ENCODE peak calls at places on chromosomes 16 and 17, in ten cellular contexts. G is iris pigment epithelial cell; Z is NCI-H226; H is GM03348; A is fibroblast of the conjunctiva; P is A172; B is NCI-H748 treated with DMSO at 0.1 percent for 48 hours; W is stimulated activated CD4-positive, alpha-beta T cell treated with anti-CD3 and anti-CD28 coated beads, Interleukin-2, amount 100 ng/mL, for 48 hours; Y is ascending aorta; X is activated CD8-positive, alpha-beta memory T cell treated with anti-CD3 and anti-CD28 coated beads for 1 hour. O is an unnamed sample.

GRCh38 chr16:55436587-55436986 is 42.4 kb upstream of the MMP2 start:
- DNase-seq in H (no peak), W (no peak), G (no peak), B (no peak), A (no peak), X (no peak), Y (no peak), P (no peak), Z (no peak), O (no peak)

GRCh38 chr17:36608794-36609497 is 7.6 kb downstream of the MRM1 start:
- DNase-seq in A (peak), P (no peak), B (peak), W (no peak), G (peak), Z (peak), Y (no peak), H (peak), X (no peak), O (peak)

GRCh38 chr17:82917656-82918345 is 78.0 kb upstream of the ZNF750 start:
- DNase-seq in B (no peak), Y (no peak), Z (no peak), P (peak), W (peak), G (peak), H (peak), A (no peak), X (no peak), O (peak)

GRCh38 chr17:70344356-70345060 is 175.2 kb downstream of the KCNJ2 start:
- DNase-seq in Y (no peak), G (peak), B (no peak), X (no peak), P (no peak), Z (no peak), H (no peak), W (no peak), A (no peak), O (peak)

GRCh38 chr17:51869387-51869786 is 289.1 kb downstream of the CA10 start:
- DNase-seq in P (no peak), W (peak), A (no peak), Y (no peak), X (no peak), Z (no peak), H (no peak), G (peak), B (no peak), O (no peak)

GRCh38 chr16:3625911-3626732 is 14.7 kb upstream of the SLX4 start:
- DNase-seq in A (no peak), P (no peak), B (no peak), W (no peak), H (peak), Y (no peak), X (no peak), G (peak), Z (no peak), O (peak)

GRCh38 chr16:87033541-87034300 is 283.5 kb downstream of the C16orf95 start:
- DNase-seq in G (no peak), P (no peak), H (no peak), A (no peak), X (no peak), B (no peak), Z (no peak), Y (no peak), W (no peak), O (no peak)

GRCh38 chr16:68422396-68422964 is 25.8 kb downstream of the SMPD3 start:
- DNase-seq in Z (no peak), H (no peak), P (no peak), X (no peak), Y (no peak), B (no peak), W (no peak), A (no peak), G (no peak), O (no peak)

GRCh38 chr16:47052666-47053640 is 79.5 kb upstream of the DNAJA2 start:
- DNase-seq in Y (no peak), H (no peak), G (no peak), B (no peak), P (no peak), A (no peak), W (no peak), X (no peak), Z (no peak), O (no peak)